ENCODE peak calls at places on chromosomes 13 and 19, in nine cellular contexts. F is T-helper 2 cell; L is iPS DF 19.7; R is left ventricle myocardium inferior; H is activated T-cell treated with anti-CD3 and anti-CD28 coated beads for 1 hour; Z is T-helper 9 cell; V is nucleus accumbens; W is activated CD4-positive, alpha-beta T cell treated with anti-CD3 and anti-CD28 coated beads, Interleukin-2, amount 10 ng/mL, durations not matched to agents 7 days and 5 days; B is spleen. K is an unnamed sample.

GRCh38 chr19:51256053-51256682 is 5.3 kb downstream of the SIGLECL1 start:
- DNase-seq in F (no peak), L (no peak), R (no peak), H (no peak), Z (no peak), V (no peak), W (peak), B (no peak), K (no peak)

GRCh38 chr19:49428547-49429451 is 3.6 kb downstream of the GFY start:
- DNase-seq in F (no peak), L (no peak), R (no peak), H (no peak), Z (no peak), V (no peak), W (no peak), B (no peak), K (no peak)

GRCh38 chr13:50708461-50708860 is 135.0 kb downstream of the DLEU7 start:
- DNase-seq in F (no peak), L (no peak), R (no peak), H (no peak), Z (no peak), V (no peak), W (no peak), B (no peak), K (no peak)

GRCh38 chr13:73519720-73520119 is 460.9 kb downstream of the KLF5 start:
- DNase-seq in F (no peak), L (no peak), R (no peak), H (no peak), Z (no peak), V (no peak), W (no peak), B (no peak), K (no peak)

GRCh38 chr19:27986299-27986698 is 1226.7 kb downstream of the UQCRFS1 start:
- DNase-seq in F (no peak), L (no peak), R (no peak), H (no peak), Z (no peak), V (no peak), W (no peak), B (no peak), K (no peak)

GRCh38 chr13:59790626-59791025 is 373.1 kb downstream of the DIAPH3 start:
- DNase-seq in F (no peak), L (no peak), R (no peak), H (no peak), Z (no peak), V (no peak), W (no peak), B (no peak), K (no peak)

GRCh38 chr19:35718345-35719041 is 690 bp downstream of the KMT2B start:
- DNase-seq in F (peak), L (no peak), R (peak), H (peak), Z (no peak), V (no peak), W (peak), B (peak), K (peak)

GRCh38 chr13:112651306-112651705 is 38.5 kb upstream of the ATP11A start:
- DNase-seq in F (no peak), L (no peak), R (no peak), H (no peak), Z (no peak), V (no peak), W (no peak), B (no peak), K (no peak)

GRCh38 chr13:95463516-95463915 is 89.0 kb upstream of the CLDN10 start:
- DNase-seq in F (no peak), L (no peak), R (no peak), H (no peak), Z (no peak), V (no peak), W (no peak), B (no peak), K (peak)

GRCh38 chr13:75934889-75935288 is 298.8 kb downstream of the LMO7 start:
- DNase-seq in F (no peak), L (no peak), R (no peak), H (no peak), Z (no peak), V (no peak), W (no peak), B (no peak), K (no peak)

GRCh38 chr19:41575998-41576397 is at the start of gene CEACAM21:
- DNase-seq in F (peak), L (no peak), R (peak), H (no peak), Z (no peak), V (no peak), W (peak), B (peak), K (peak)

GRCh38 chr13:48769107-48769704 is 115.5 kb downstream of the CYSLTR2 start:
- DNase-seq in F (peak), L (peak), R (peak), H (peak), Z (peak), V (peak), W (peak), B (no peak), K (peak)

GRCh38 chr19:55437410-55437809 is 5.7 kb downstream of the SHISA7 start:
- DNase-seq in F (no peak), L (no peak), R (peak), H (no peak), Z (no peak), V (peak), W (no peak), B (no peak), K (peak)

GRCh38 chr19:47284324-47284899 is 9.7 kb downstream of the INAFM1 start:
- DNase-seq in F (no peak), L (no peak), R (no peak), H (peak), Z (peak), V (no peak), W (peak), B (no peak), K (peak)

GRCh38 chr19:50003810-50004419 is 21.3 kb downstream of the VRK3 start:
- DNase-seq in F (no peak), L (no peak), R (no peak), H (no peak), Z (no peak), V (no peak), W (peak), B (no peak), K (peak)

GRCh38 chr13:114132419-114133121 is at the start of gene RASA3:
- DNase-seq in F (peak), L (no peak), R (peak), H (peak), Z (peak), V (peak), W (peak), B (peak), K (peak)

GRCh38 chr19:49676136-49676689 is 858 bp upstream of the PRMT1 start:
- DNase-seq in F (no peak), L (no peak), R (peak), H (no peak), Z (no peak), V (no peak), W (peak), B (peak), K (peak)

GRCh38 chr13:53885997-53886396 is 857.4 kb downstream of the OLFM4 start:
- DNase-seq in F (no peak), L (no peak), R (no peak), H (no peak), Z (no peak), V (no peak), W (no peak), B (no peak), K (peak)

GRCh38 chr19:40932008-40932959 is 50.3 kb upstream of the CYP2A7 start:
- DNase-seq in F (no peak), L (no peak), R (no peak), H (no peak), Z (no peak), V (no peak), W (no peak), B (no peak), K (no peak)

GRCh38 chr19:30577551-30578090 is 205.4 kb downstream of the ZNF536 start:
- DNase-seq in F (no peak), L (no peak), R (no peak), H (no peak), Z (no peak), V (no peak), W (no peak), B (no peak), K (no peak)

GRCh38 chr13:90591927-90592268 is 755.6 kb upstream of the MIR17HG start:
- DNase-seq in F (no peak), L (no peak), R (no peak), H (no peak), Z (no peak), V (no peak), W (no peak), B (no peak), K (no peak)

GRCh38 chr13:67769987-67770341 is 539.8 kb upstream of the PCDH9 start:
- DNase-seq in F (no peak), L (no peak), R (no peak), H (no peak), Z (no peak), V (no peak), W (no peak), B (no peak), K (no peak)

GRCh38 chr13:42305503-42305902 is 33.6 kb downstream of the AKAP11 start:
- DNase-seq in F (no peak), L (no peak), R (no peak), H (no peak), Z (no peak), V (no peak), W (no peak), B (no peak), K (no peak)

GRCh38 chr19:34600366-34600765 is 76.6 kb downstream of the SCGB2B2 start:
- DNase-seq in F (no peak), L (no peak), R (no peak), H (no peak), Z (no peak), V (no peak), W (no peak), B (no peak), K (no peak)

GRCh38 chr13:31116224-31116623 is 45.5 kb downstream of the HSPH1 start:
- DNase-seq in F (no peak), L (no peak), R (no peak), H (no peak), Z (no peak), V (no peak), W (no peak), B (no peak), K (no peak)

GRCh38 chr13:20495087-20496023 is 30.3 kb downstream of the CRYL1 start:
- DNase-seq in F (peak), L (no peak), R (no peak), H (peak), Z (peak), V (peak), W (peak), B (no peak), K (peak)

GRCh38 chr19:9913237-9914000 is 22.9 kb downstream of the OLFM2 start:
- DNase-seq in F (no peak), L (no peak), R (peak), H (no peak), Z (no peak), V (no peak), W (no peak), B (peak), K (no peak)

GRCh38 chr13:77310161-77310560 is 16.7 kb downstream of the MYCBP2 start:
- DNase-seq in F (no peak), L (no peak), R (no peak), H (no peak), Z (no peak), V (no peak), W (no peak), B (no peak), K (no peak)

GRCh38 chr13:74129500-74130144 is 4.6 kb downstream of the KLF12 start:
- DNase-seq in F (peak), L (no peak), R (peak), H (no peak), Z (no peak), V (no peak), W (peak), B (no peak), K (no peak)

GRCh38 chr13:29707876-29708543 is 112.5 kb upstream of the SLC7A1 start:
- DNase-seq in F (peak), L (peak), R (no peak), H (peak), Z (peak), V (no peak), W (peak), B (no peak), K (peak)

GRCh38 chr19:28577666-28578065 is 635.3 kb downstream of the UQCRFS1 start:
- DNase-seq in F (no peak), L (no peak), R (no peak), H (no peak), Z (no peak), V (no peak), W (no peak), B (peak), K (no peak)

GRCh38 chr19:23541991-23542390 is 145.0 kb downstream of the ZNF675 start:
- DNase-seq in F (no peak), L (no peak), R (no peak), H (no peak), Z (no peak), V (no peak), W (no peak), B (no peak), K (no peak)

GRCh38 chr19:3785464-3785937 is 680 bp downstream of the MATK start:
- DNase-seq in F (no peak), L (no peak), R (no peak), H (no peak), Z (no peak), V (no peak), W (peak), B (peak), K (no peak)

GRCh38 chr13:78660130-78660857 is 1.3 kb upstream of the OBI1 start:
- DNase-seq in F (no peak), L (peak), R (no peak), H (no peak), Z (no peak), V (no peak), W (peak), B (peak), K (no peak)

GRCh38 chr13:39946769-39947168 is 291.3 kb downstream of the COG6 start:
- DNase-seq in F (no peak), L (no peak), R (no peak), H (no peak), Z (no peak), V (no peak), W (no peak), B (no peak), K (no peak)

GRCh38 chr19:434152-434960 is 25.4 kb upstream of the C2CD4C start:
- DNase-seq in F (no peak), L (no peak), R (no peak), H (no peak), Z (no peak), V (no peak), W (no peak), B (no peak), K (no peak)

GRCh38 chr19:55651236-55651635 is 3.2 kb downstream of the CCDC106 start:
- DNase-seq in F (no peak), L (no peak), R (no peak), H (no peak), Z (no peak), V (no peak), W (no peak), B (peak), K (no peak)

GRCh38 chr13:103349664-103350063 is 283.4 kb upstream of the SLC10A2 start:
- DNase-seq in F (no peak), L (no peak), R (no peak), H (no peak), Z (no peak), V (no peak), W (no peak), B (no peak), K (no peak)

K was measured in MM.1S.